ENCODE peak calls at places on chromosome 5, in eight cellular contexts. One of them, this sample, is unnamed.
A peak's percentile ranks its signal among the peaks of the same experiment; 100 is the strongest.

GRCh38 chr5:124816381-124816780 is 69.9 kb upstream of the ZNF608 start:
- DNase-seq in ovary: no peak
- DNase-seq in IMR-90: no peak
- DNase-seq in thyroid gland: no peak
- DNase-seq in adrenal gland: no peak
- DNase-seq in testis: no peak
- DNase-seq in body of pancreas: no peak
- DNase-seq in A549: no peak
- DNase-seq in this sample: no peak

GRCh38 chr5:64273276-64273675 is 107.6 kb downstream of the RNF180 start:
- DNase-seq in ovary: no peak
- DNase-seq in IMR-90: peak; percentile 0
- DNase-seq in thyroid gland: no peak
- DNase-seq in adrenal gland: no peak
- DNase-seq in testis: no peak
- DNase-seq in body of pancreas: no peak
- DNase-seq in A549: no peak
- DNase-seq in this sample: no peak

GRCh38 chr5:91794455-91794854 is 411.3 kb upstream of the ARRDC3 start:
- DNase-seq in ovary: no peak
- DNase-seq in IMR-90: no peak
- DNase-seq in thyroid gland: no peak
- DNase-seq in adrenal gland: no peak
- DNase-seq in testis: no peak
- DNase-seq in body of pancreas: no peak
- DNase-seq in A549: no peak
- DNase-seq in this sample: no peak

GRCh38 chr5:98109561-98110006 is 663.9 kb upstream of the RGMB start:
- DNase-seq in ovary: no peak
- DNase-seq in IMR-90: peak; percentile 92
- DNase-seq in thyroid gland: no peak
- DNase-seq in adrenal gland: no peak
- DNase-seq in testis: no peak
- DNase-seq in body of pancreas: no peak
- DNase-seq in A549: no peak
- DNase-seq in this sample: no peak

GRCh38 chr5:17069995-17070405 is 133.9 kb upstream of the MYO10 start:
- DNase-seq in ovary: no peak
- DNase-seq in IMR-90: no peak
- DNase-seq in thyroid gland: no peak
- DNase-seq in adrenal gland: peak; percentile 34
- DNase-seq in testis: peak; percentile 73
- DNase-seq in body of pancreas: no peak
- DNase-seq in A549: peak; percentile 90
- DNase-seq in this sample: no peak

GRCh38 chr5:147455822-147456221 is 54.0 kb downstream of the DPYSL3 start:
- DNase-seq in ovary: no peak
- DNase-seq in IMR-90: no peak
- DNase-seq in thyroid gland: no peak
- DNase-seq in adrenal gland: no peak
- DNase-seq in testis: no peak
- DNase-seq in body of pancreas: no peak
- DNase-seq in A549: no peak
- DNase-seq in this sample: no peak

GRCh38 chr5:1041225-1042186 is 32.9 kb downstream of the NKD2 start:
- DNase-seq in ovary: no peak
- DNase-seq in IMR-90: no peak
- DNase-seq in thyroid gland: no peak
- DNase-seq in adrenal gland: no peak
- DNase-seq in testis: no peak
- DNase-seq in body of pancreas: no peak
- DNase-seq in A549: no peak
- DNase-seq in this sample: no peak

GRCh38 chr5:26700759-26701384 is 337.5 kb downstream of the CDH9 start:
- DNase-seq in ovary: no peak
- DNase-seq in IMR-90: no peak
- DNase-seq in thyroid gland: no peak
- DNase-seq in adrenal gland: no peak
- DNase-seq in testis: peak; percentile 69
- DNase-seq in body of pancreas: no peak
- DNase-seq in A549: peak; percentile 64
- DNase-seq in this sample: no peak

GRCh38 chr5:8953911-8954310 is 592.0 kb downstream of the SEMA5A start:
- DNase-seq in ovary: no peak
- DNase-seq in IMR-90: peak; percentile 2
- DNase-seq in thyroid gland: no peak
- DNase-seq in adrenal gland: no peak
- DNase-seq in testis: no peak
- DNase-seq in body of pancreas: no peak
- DNase-seq in A549: no peak
- DNase-seq in this sample: no peak

DNA sequence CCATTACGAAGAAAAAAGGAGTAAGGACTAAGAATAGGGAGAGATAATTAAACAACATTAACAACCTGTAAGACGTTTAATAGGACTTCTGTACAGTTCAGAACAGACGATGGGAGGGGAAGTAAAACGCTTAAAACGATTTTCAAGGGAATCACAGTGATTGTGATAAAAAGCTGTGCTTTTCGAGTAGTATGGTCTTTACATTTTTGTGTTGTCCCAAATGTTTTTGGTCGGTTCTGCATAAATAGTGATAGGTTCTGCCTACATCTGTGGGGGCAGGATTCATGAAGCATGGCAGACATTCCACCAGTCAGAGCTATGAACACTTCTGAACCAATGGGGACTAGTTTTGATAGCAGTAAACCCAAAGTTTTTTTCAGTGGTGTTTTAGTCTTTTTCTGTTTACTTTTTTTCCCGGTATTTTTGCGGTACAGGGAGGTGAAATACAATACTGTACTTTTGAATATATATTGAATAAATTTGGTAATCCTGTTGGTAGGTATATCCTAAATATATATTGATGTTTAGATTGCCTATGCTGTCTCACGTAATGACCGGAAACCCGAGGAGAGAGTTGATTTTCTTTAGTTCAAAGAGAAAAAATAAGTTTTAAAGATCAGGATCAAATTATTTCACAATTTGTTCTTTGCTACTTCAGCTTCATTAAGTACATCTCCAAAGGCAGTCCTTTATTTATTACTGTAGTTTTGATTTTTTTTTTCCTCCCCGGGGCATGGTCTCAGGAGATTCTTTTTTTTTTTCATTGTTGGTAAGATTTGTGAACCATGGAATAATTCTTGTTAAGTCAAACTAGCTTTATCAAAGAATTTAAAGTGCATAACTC is 1.3 kb downstream of the ERBIN start:
- DNase-seq in ovary: no peak
- DNase-seq in IMR-90: peak; percentile 72
- DNase-seq in thyroid gland: peak; percentile 10
- DNase-seq in adrenal gland: peak; percentile 23
- DNase-seq in testis: peak; percentile 66
- DNase-seq in body of pancreas: peak; percentile 15
- DNase-seq in A549: peak; percentile 54
- DNase-seq in this sample: no peak
- TF ChIP-seq POLR2A in ovary: no peak
- TF ChIP-seq POLR2A in IMR-90: no peak
- TF ChIP-seq POLR2A in thyroid gland: peak; percentile 56
- TF ChIP-seq POLR2A in adrenal gland: no peak
- TF ChIP-seq POLR2A in testis: no peak
- TF ChIP-seq POLR2A in body of pancreas: no peak
- TF ChIP-seq POLR2A in A549: no peak
- TF ChIP-seq POLR2A in this sample: no peak

GRCh38 chr5:6715758-6716633 is 2.8 kb downstream of the TENT4A start:
- DNase-seq in ovary: peak; percentile 8
- DNase-seq in IMR-90: no peak
- DNase-seq in thyroid gland: no peak
- DNase-seq in adrenal gland: no peak
- DNase-seq in testis: no peak
- DNase-seq in body of pancreas: no peak
- DNase-seq in A549: no peak
- DNase-seq in this sample: no peak

GRCh38 chr5:6717247-6717646 is 4.0 kb downstream of the TENT4A start:
- DNase-seq in ovary: no peak
- DNase-seq in IMR-90: no peak
- DNase-seq in thyroid gland: no peak
- DNase-seq in adrenal gland: no peak
- DNase-seq in testis: no peak
- DNase-seq in body of pancreas: no peak
- DNase-seq in A549: no peak
- DNase-seq in this sample: no peak

GRCh38 chr5:6717687-6718086 is 4.5 kb downstream of the TENT4A start:
- DNase-seq in ovary: no peak
- DNase-seq in IMR-90: no peak
- DNase-seq in thyroid gland: peak; percentile 30
- DNase-seq in adrenal gland: no peak
- DNase-seq in testis: no peak
- DNase-seq in body of pancreas: no peak
- DNase-seq in A549: no peak
- DNase-seq in this sample: no peak

GRCh38 chr5:6715271-6715670 is 2.0 kb downstream of the TENT4A start:
- DNase-seq in ovary: no peak
- DNase-seq in IMR-90: no peak
- DNase-seq in thyroid gland: no peak
- DNase-seq in adrenal gland: no peak
- DNase-seq in testis: no peak
- DNase-seq in body of pancreas: no peak
- DNase-seq in A549: no peak
- DNase-seq in this sample: no peak

DNA sequence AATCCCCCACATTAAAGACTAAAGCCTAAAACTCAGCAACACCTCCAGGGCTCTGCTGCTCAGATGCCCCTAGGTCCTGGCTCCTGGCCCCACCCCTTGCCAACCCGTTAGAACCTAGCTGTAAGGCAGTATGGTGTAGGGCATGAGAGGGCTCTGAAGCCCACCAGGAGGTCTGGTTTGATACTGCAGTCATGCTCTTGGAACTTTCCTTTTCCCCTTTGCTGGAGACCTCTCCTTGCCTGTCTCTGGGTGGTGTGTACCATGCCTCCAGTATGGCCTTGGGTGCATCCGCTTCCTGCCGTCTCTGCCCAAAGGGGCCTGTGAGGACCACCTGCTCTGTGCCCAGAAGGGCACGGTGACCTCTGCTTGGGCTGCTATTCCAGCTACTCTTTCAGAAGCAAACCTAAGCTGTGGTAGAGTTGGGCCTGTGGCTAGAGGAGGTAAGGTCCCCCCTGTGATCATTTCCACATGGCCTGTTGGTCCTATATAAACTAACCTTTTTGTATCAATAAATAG is 3.5 kb downstream of the TENT4A start:
- DNase-seq in ovary: peak; percentile 11
- DNase-seq in IMR-90: no peak
- DNase-seq in thyroid gland: no peak
- DNase-seq in adrenal gland: no peak
- DNase-seq in testis: no peak
- DNase-seq in body of pancreas: no peak
- DNase-seq in A549: no peak
- DNase-seq in this sample: no peak
- H3K4me1 ChIP-seq in ovary: peaks cover 37% of the 10 kb centered on the region
- H3K4me1 ChIP-seq in IMR-90: peaks cover 37% of the 10 kb centered on the region
- H3K4me1 ChIP-seq in thyroid gland: peaks cover 35% of the 10 kb centered on the region
- H3K4me1 ChIP-seq in adrenal gland: peaks cover 26% of the 10 kb centered on the region
- H3K4me1 ChIP-seq in testis: peaks cover 44% of the 10 kb centered on the region
- H3K4me1 ChIP-seq in body of pancreas: peaks cover 62% of the 10 kb centered on the region
- H3K4me1 ChIP-seq in A549: peaks cover 34% of the 10 kb centered on the region
- H3K4me1 ChIP-seq in this sample: peaks cover 57% of the 10 kb centered on the region

DNA sequence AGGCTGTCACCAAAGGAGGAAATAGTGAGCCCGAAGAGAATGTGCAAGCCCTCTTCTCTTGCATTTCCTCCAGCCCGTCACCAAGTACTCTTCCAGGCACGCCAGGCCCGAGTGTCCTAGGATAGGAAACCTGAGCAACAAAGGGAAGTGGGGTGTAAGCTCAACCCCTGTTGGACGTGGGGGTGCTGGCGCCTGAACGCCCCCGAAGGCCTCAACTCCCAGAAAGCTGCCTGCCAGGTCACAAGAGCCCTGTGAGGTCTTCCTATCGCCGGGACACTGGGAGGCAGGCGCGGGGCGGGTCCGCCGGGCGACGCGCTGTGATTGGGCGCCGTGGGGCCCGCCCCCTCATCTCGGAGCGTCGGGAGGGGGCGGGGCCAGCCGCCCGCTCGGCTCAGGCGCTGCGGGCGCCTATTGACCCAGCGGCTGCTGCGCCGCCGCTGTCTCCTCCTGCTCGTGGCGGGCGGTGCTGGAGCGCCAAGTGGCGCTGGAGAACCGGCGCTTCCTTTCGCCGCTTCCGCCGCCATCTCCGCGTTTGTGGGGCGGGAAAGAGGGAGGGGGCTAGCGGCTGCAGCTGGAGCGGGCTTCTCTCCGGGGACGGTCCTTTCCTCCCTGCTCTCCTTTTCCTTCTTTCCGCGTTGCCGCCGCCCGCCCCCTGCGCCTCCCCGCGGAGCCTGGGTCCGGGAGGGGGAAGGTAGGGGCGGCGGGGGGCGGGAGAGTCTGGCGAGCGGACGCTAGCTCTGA is 558 bp upstream of the MAN2A1 start:
- DNase-seq in ovary: peak; percentile 85
- DNase-seq in IMR-90: peak; percentile 84
- DNase-seq in thyroid gland: peak; percentile 89
- DNase-seq in adrenal gland: peak; percentile 88
- DNase-seq in testis: peak; percentile 90
- DNase-seq in body of pancreas: peak; percentile 91
- DNase-seq in A549: peak; percentile 92
- DNase-seq in this sample: peak; percentile 89
- TF ChIP-seq POLR2A in ovary: peak; percentile 82
- TF ChIP-seq POLR2A in IMR-90: peak; percentile 71
- TF ChIP-seq POLR2A in thyroid gland: peak; percentile 96
- TF ChIP-seq POLR2A in adrenal gland: peak; percentile 90
- TF ChIP-seq POLR2A in testis: peak; percentile 86
- TF ChIP-seq POLR2A in body of pancreas: peak; percentile 95
- TF ChIP-seq POLR2A in A549: peak; percentile 65
- TF ChIP-seq POLR2A in this sample: peak; percentile 93

DNA sequence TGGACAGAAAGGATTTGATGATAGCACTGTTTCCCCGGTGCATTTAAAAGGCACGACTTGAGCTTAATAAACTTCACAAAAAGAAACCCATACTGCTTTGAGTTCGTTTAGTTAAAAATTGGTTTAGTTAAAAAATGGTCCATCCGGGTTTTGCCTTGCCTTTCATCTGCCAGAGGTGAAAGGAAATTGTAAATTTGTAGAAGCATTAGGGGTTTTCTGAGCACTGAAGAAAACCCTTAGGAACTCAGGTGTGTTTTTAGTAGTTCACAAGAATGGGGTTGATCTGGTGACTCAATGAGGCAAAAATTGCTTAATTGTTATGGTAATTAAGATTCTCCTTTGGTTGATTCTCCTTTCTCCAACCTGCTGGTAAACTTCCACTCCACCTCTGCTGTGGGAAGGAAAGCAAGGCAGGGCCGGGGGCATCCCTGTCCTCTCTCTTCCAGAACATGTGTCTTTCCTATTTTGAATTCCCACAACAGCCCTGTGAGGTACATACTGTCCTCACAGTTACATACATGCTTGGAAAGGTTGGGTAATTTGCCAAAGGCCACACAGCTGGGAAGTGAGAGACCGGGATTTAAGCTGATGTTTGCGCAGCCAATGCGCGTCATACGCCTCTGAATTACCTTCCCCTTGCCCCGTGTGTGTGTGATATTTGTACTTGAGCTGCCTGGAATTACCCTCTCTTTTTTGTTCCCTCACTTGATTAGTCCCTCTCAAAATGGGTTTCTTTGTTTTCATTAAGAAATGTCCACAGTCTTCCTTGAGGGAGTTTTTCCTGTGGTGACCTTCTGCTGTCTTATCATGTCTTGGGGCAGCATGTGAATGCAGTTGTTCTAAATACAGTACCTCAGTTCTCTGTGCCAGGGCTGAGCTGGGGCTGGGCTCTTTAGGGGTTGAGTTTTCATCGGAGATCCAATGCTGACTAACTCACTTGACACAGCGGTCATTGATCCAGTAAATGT is 94.4 kb downstream of the ARHGAP26 start:
- DNase-seq in ovary: no peak
- DNase-seq in IMR-90: no peak
- DNase-seq in thyroid gland: no peak
- DNase-seq in adrenal gland: no peak
- DNase-seq in testis: peak; percentile 70
- DNase-seq in body of pancreas: no peak
- DNase-seq in A549: peak; percentile 74
- DNase-seq in this sample: no peak
- H3K4me1 ChIP-seq in ovary: no peaks in the 10 kb centered on the region
- H3K4me1 ChIP-seq in IMR-90: peaks cover 2% of the 10 kb centered on the region
- H3K4me1 ChIP-seq in thyroid gland: peaks cover 8% of the 10 kb centered on the region
- H3K4me1 ChIP-seq in adrenal gland: no peaks in the 10 kb centered on the region
- H3K4me1 ChIP-seq in testis: peaks cover 34% of the 10 kb centered on the region
- H3K4me1 ChIP-seq in body of pancreas: peaks cover 30% of the 10 kb centered on the region
- H3K4me1 ChIP-seq in A549: peaks cover 38% of the 10 kb centered on the region
- H3K4me1 ChIP-seq in this sample: peaks cover 87% of the 10 kb centered on the region